ENCODE peak calls at places on chromosomes 12 and 14, in six cellular contexts. One of them, this sample, is unnamed.

GRCh38 chr12:102879144-102879763 is 37.8 kb downstream of the PAH start:
- DNase-seq in uterus: peak
- DNase-seq in thyroid gland: peak
- DNase-seq in stomach: no peak
- DNase-seq in GM12865: peak
- DNase-seq in RWPE1: peak
- DNase-seq in this sample: peak

GRCh38 chr12:122820138-122820537 is 15.1 kb upstream of the HIP1R start:
- DNase-seq in uterus: no peak
- DNase-seq in thyroid gland: no peak
- DNase-seq in stomach: no peak
- DNase-seq in GM12865: no peak
- DNase-seq in RWPE1: no peak
- DNase-seq in this sample: no peak

GRCh38 chr14:71803539-71804260 is 128.5 kb upstream of the RGS6 start:
- DNase-seq in uterus: no peak
- DNase-seq in thyroid gland: no peak
- DNase-seq in stomach: no peak
- DNase-seq in GM12865: no peak
- DNase-seq in RWPE1: no peak
- DNase-seq in this sample: no peak

GRCh38 chr14:104795781-104796681 is 483 bp upstream of the AKT1 start:
- DNase-seq in uterus: peak
- DNase-seq in thyroid gland: peak
- DNase-seq in stomach: peak
- DNase-seq in GM12865: peak
- DNase-seq in RWPE1: peak
- DNase-seq in this sample: peak

GRCh38 chr12:120760349-120761245 is 35.0 kb downstream of the ACADS start:
- DNase-seq in uterus: no peak
- DNase-seq in thyroid gland: no peak
- DNase-seq in stomach: no peak
- DNase-seq in GM12865: no peak
- DNase-seq in RWPE1: no peak
- DNase-seq in this sample: no peak

GRCh38 chr12:52836042-52836466 is 1.9 kb upstream of the KRT79 start:
- DNase-seq in uterus: no peak
- DNase-seq in thyroid gland: no peak
- DNase-seq in stomach: no peak
- DNase-seq in GM12865: no peak
- DNase-seq in RWPE1: no peak
- DNase-seq in this sample: no peak

GRCh38 chr12:113933201-113933786 is 32.8 kb downstream of the RBM19 start:
- DNase-seq in uterus: peak
- DNase-seq in thyroid gland: no peak
- DNase-seq in stomach: no peak
- DNase-seq in GM12865: no peak
- DNase-seq in RWPE1: no peak
- DNase-seq in this sample: no peak

GRCh38 chr12:75656650-75657049 is 145.2 kb upstream of the KRR1 start:
- DNase-seq in uterus: no peak
- DNase-seq in thyroid gland: no peak
- DNase-seq in stomach: no peak
- DNase-seq in GM12865: no peak
- DNase-seq in RWPE1: peak
- DNase-seq in this sample: no peak

GRCh38 chr12:116277393-116278258 is at the start of gene MED13L:
- DNase-seq in uterus: peak
- DNase-seq in thyroid gland: peak
- DNase-seq in stomach: peak
- DNase-seq in GM12865: peak
- DNase-seq in RWPE1: peak
- DNase-seq in this sample: peak

GRCh38 chr12:83996671-83997070 is 915.9 kb downstream of the SLC6A15 start:
- DNase-seq in uterus: no peak
- DNase-seq in thyroid gland: no peak
- DNase-seq in stomach: no peak
- DNase-seq in GM12865: no peak
- DNase-seq in RWPE1: no peak
- DNase-seq in this sample: no peak

GRCh38 chr12:3332190-3332589 is 158.8 kb upstream of the PRMT8 start:
- DNase-seq in uterus: no peak
- DNase-seq in thyroid gland: no peak
- DNase-seq in stomach: no peak
- DNase-seq in GM12865: no peak
- DNase-seq in RWPE1: peak
- DNase-seq in this sample: no peak

GRCh38 chr12:53205747-53206146 is 1.3 kb downstream of the ITGB7 start:
- DNase-seq in uterus: no peak
- DNase-seq in thyroid gland: no peak
- DNase-seq in stomach: peak
- DNase-seq in GM12865: peak
- DNase-seq in RWPE1: peak
- DNase-seq in this sample: peak

GRCh38 chr12:103844296-103844695 is 3.3 kb upstream of the NT5DC3 start:
- DNase-seq in uterus: no peak
- DNase-seq in thyroid gland: no peak
- DNase-seq in stomach: no peak
- DNase-seq in GM12865: no peak
- DNase-seq in RWPE1: no peak
- DNase-seq in this sample: no peak

GRCh38 chr12:19129486-19130223 is at the start of gene PLEKHA5:
- DNase-seq in uterus: peak
- DNase-seq in thyroid gland: peak
- DNase-seq in stomach: peak
- DNase-seq in GM12865: peak
- DNase-seq in RWPE1: peak
- DNase-seq in this sample: peak

GRCh38 chr14:79852975-79853374 is 358.3 kb downstream of the DIO2 start:
- DNase-seq in uterus: no peak
- DNase-seq in thyroid gland: no peak
- DNase-seq in stomach: no peak
- DNase-seq in GM12865: no peak
- DNase-seq in RWPE1: no peak
- DNase-seq in this sample: no peak

GRCh38 chr14:91114079-91115065 is 499 bp downstream of the DGLUCY start:
- DNase-seq in uterus: peak
- DNase-seq in thyroid gland: peak
- DNase-seq in stomach: peak
- DNase-seq in GM12865: peak
- DNase-seq in RWPE1: peak
- DNase-seq in this sample: peak

GRCh38 chr12:50187084-50187900 is 20.1 kb upstream of the CERS5 start:
- DNase-seq in uterus: no peak
- DNase-seq in thyroid gland: no peak
- DNase-seq in stomach: no peak
- DNase-seq in GM12865: peak
- DNase-seq in RWPE1: no peak
- DNase-seq in this sample: peak

GRCh38 chr12:54383041-54383609 is 1.4 kb downstream of the ZNF385A start:
- DNase-seq in uterus: no peak
- DNase-seq in thyroid gland: no peak
- DNase-seq in stomach: no peak
- DNase-seq in GM12865: no peak
- DNase-seq in RWPE1: peak
- DNase-seq in this sample: no peak

GRCh38 chr14:60553855-60554254 is 44.9 kb downstream of the SIX6 start:
- DNase-seq in uterus: no peak
- DNase-seq in thyroid gland: no peak
- DNase-seq in stomach: no peak
- DNase-seq in GM12865: no peak
- DNase-seq in RWPE1: no peak
- DNase-seq in this sample: no peak

GRCh38 chr14:103232831-103233319 is 101.2 kb upstream of the EIF5 start:
- DNase-seq in uterus: no peak
- DNase-seq in thyroid gland: no peak
- DNase-seq in stomach: no peak
- DNase-seq in GM12865: no peak
- DNase-seq in RWPE1: no peak
- DNase-seq in this sample: no peak

GRCh38 chr12:46661161-46661845 is 164.5 kb downstream of the SLC38A4 start:
- DNase-seq in uterus: no peak
- DNase-seq in thyroid gland: peak
- DNase-seq in stomach: no peak
- DNase-seq in GM12865: peak
- DNase-seq in RWPE1: no peak
- DNase-seq in this sample: peak

DNA sequence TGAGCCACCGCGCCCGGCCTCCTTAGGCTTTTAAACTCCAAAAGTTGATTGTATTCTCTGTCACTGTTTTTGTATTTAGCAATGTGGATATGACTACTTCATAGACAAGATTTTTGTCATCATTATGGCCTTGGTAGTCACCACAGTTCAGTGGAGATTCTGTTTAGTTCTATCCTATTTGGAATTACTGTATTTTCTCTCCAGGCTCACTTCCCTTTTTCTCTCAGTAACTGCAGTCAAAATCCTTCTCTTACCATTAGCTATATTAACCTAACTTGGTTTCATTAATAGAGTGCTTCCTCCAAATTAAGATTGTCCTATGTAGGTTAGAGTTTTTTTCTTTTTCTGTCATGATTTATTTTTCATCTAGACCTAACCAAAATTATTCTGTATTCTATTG is 283.9 kb downstream of the TMTC2 start:
- DNase-seq in uterus: no peak
- DNase-seq in thyroid gland: no peak
- DNase-seq in stomach: no peak
- DNase-seq in GM12865: no peak
- DNase-seq in RWPE1: no peak
- DNase-seq in this sample: no peak
- TF ChIP-seq CTCF in uterus: no peak
- TF ChIP-seq CTCF in thyroid gland: no peak
- TF ChIP-seq CTCF in stomach: no peak
- TF ChIP-seq CTCF in GM12865: no peak
- TF ChIP-seq CTCF in RWPE1: no peak
- TF ChIP-seq CTCF in this sample: no peak

GRCh38 chr12:990308-990648 is 745 bp upstream of the ERC1 start:
- DNase-seq in uterus: peak
- DNase-seq in thyroid gland: peak
- DNase-seq in stomach: peak
- DNase-seq in GM12865: peak
- DNase-seq in RWPE1: peak
- DNase-seq in this sample: no peak

GRCh38 chr12:989751-990278 is 1.2 kb upstream of the ERC1 start:
- DNase-seq in uterus: peak
- DNase-seq in thyroid gland: peak
- DNase-seq in stomach: no peak
- DNase-seq in GM12865: no peak
- DNase-seq in RWPE1: peak
- DNase-seq in this sample: no peak

GRCh38 chr12:989051-989450 is 2.0 kb upstream of the ERC1 start:
- DNase-seq in uterus: no peak
- DNase-seq in thyroid gland: no peak
- DNase-seq in stomach: no peak
- DNase-seq in GM12865: no peak
- DNase-seq in RWPE1: no peak
- DNase-seq in this sample: no peak

GRCh38 chr12:991350-992278 is 591 bp downstream of the ERC1 start:
- DNase-seq in uterus: no peak
- DNase-seq in thyroid gland: no peak
- DNase-seq in stomach: no peak
- DNase-seq in GM12865: no peak
- DNase-seq in RWPE1: peak
- DNase-seq in this sample: no peak

GRCh38 chr12:990649-991349 is at the start of gene ERC1:
- DNase-seq in uterus: peak
- DNase-seq in thyroid gland: peak
- DNase-seq in stomach: peak
- DNase-seq in GM12865: peak
- DNase-seq in RWPE1: peak
- DNase-seq in this sample: peak
- TF ChIP-seq CTCF in uterus: peak
- TF ChIP-seq CTCF in thyroid gland: no peak
- TF ChIP-seq CTCF in stomach: no peak
- TF ChIP-seq CTCF in GM12865: no peak
- TF ChIP-seq CTCF in RWPE1: no peak
- TF ChIP-seq CTCF in this sample: no peak

GRCh38 chr12:48978291-48978740 is at the start of gene WNT1:
- DNase-seq in uterus: no peak
- DNase-seq in thyroid gland: no peak
- DNase-seq in stomach: no peak
- DNase-seq in GM12865: no peak
- DNase-seq in RWPE1: no peak
- DNase-seq in this sample: no peak
- TF ChIP-seq CTCF in uterus: no peak
- TF ChIP-seq CTCF in thyroid gland: no peak
- TF ChIP-seq CTCF in stomach: peak
- TF ChIP-seq CTCF in GM12865: no peak
- TF ChIP-seq CTCF in RWPE1: peak
- TF ChIP-seq CTCF in this sample: no peak

GRCh38 chr12:130870442-130871285 is 1.2 kb upstream of the RAN start:
- DNase-seq in uterus: peak
- DNase-seq in thyroid gland: peak
- DNase-seq in stomach: peak
- DNase-seq in GM12865: peak
- DNase-seq in RWPE1: peak
- DNase-seq in this sample: peak
- TF ChIP-seq CTCF in uterus: peak
- TF ChIP-seq CTCF in thyroid gland: no peak
- TF ChIP-seq CTCF in stomach: peak
- TF ChIP-seq CTCF in GM12865: peak
- TF ChIP-seq CTCF in RWPE1: peak
- TF ChIP-seq CTCF in this sample: peak

DNA sequence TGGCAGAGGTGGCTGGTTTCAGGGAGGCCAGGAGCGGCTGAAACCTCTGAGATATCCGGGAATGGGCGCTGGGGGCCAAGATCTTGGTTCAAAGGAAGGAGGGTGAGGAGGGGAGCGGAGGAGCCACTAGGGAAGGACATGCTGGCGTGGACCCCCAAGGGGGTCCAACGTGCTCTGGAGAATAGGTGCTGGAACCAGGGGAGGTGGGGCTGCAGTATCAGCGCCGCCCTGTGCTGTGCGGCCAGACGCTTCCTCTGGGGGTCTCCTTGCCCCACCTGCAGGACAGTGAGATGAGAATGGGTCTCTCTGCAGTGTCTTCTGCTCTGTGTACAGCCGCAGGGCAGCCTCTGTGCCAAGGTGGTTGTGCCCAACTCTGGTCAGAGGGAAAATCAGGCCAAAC is 2.5 kb downstream of the FAM181A start:
- DNase-seq in uterus: no peak
- DNase-seq in thyroid gland: no peak
- DNase-seq in stomach: no peak
- DNase-seq in GM12865: no peak
- DNase-seq in RWPE1: no peak
- DNase-seq in this sample: no peak
- TF ChIP-seq CTCF in uterus: no peak
- TF ChIP-seq CTCF in thyroid gland: no peak
- TF ChIP-seq CTCF in stomach: no peak
- TF ChIP-seq CTCF in GM12865: no peak
- TF ChIP-seq CTCF in RWPE1: no peak
- TF ChIP-seq CTCF in this sample: no peak

GRCh38 chr14:34180428-34180827 is 229.6 kb upstream of the EGLN3 start:
- DNase-seq in uterus: no peak
- DNase-seq in thyroid gland: no peak
- DNase-seq in stomach: no peak
- DNase-seq in GM12865: peak
- DNase-seq in RWPE1: no peak
- DNase-seq in this sample: no peak
- TF ChIP-seq CTCF in uterus: no peak
- TF ChIP-seq CTCF in thyroid gland: no peak
- TF ChIP-seq CTCF in stomach: no peak
- TF ChIP-seq CTCF in GM12865: no peak
- TF ChIP-seq CTCF in RWPE1: no peak
- TF ChIP-seq CTCF in this sample: no peak